ENCODE peak calls at places on chromosomes 5 and 9, in six cellular contexts. X is EH; F is HT1080; U is activated gamma-delta T cell treated with Interleukin-2 at 50 U/mL for 16 hours; P is HuH-7.5; K is stimulated activated CD8-positive, alpha-beta memory T cell treated with anti-CD3 and anti-CD28 coated beads, Interleukin-15, amount 100 ng/mL, for 1 hour. W is an unnamed sample.

GRCh38 chr5:109484597-109484996 is 74.8 kb upstream of the PJA2 start:
- DNase-seq in X (no peak), F (no peak), K (no peak), P (no peak), U (no peak), W (no peak)

GRCh38 chr5:60161340-60161934 is 267.9 kb upstream of the PDE4D start:
- DNase-seq in P (peak), K (no peak), U (no peak), X (peak), F (peak), W (no peak)

GRCh38 chr5:62340979-62341378 is 35.0 kb downstream of the KIF2A start:
- DNase-seq in K (no peak), P (no peak), X (no peak), U (no peak), F (no peak), W (no peak)

GRCh38 chr9:136021891-136022681 is 60.9 kb upstream of the UBAC1 start:
- DNase-seq in K (no peak), X (no peak), U (no peak), F (no peak), P (no peak), W (no peak)

GRCh38 chr5:37875051-37875787 is 35.4 kb upstream of the GDNF start:
- DNase-seq in P (no peak), X (peak), U (no peak), F (peak), K (no peak), W (no peak)

GRCh38 chr5:171445910-171446516 is 26.6 kb downstream of the FGF18 start:
- DNase-seq in K (no peak), F (no peak), P (no peak), X (peak), U (no peak), W (no peak)

GRCh38 chr5:38872826-38873225 is 27.0 kb downstream of the OSMR start:
- DNase-seq in F (no peak), P (no peak), U (no peak), K (no peak), X (no peak), W (no peak)

GRCh38 chr5:157870837-157871834 is 12.2 kb upstream of the CLINT1 start:
- DNase-seq in P (no peak), U (no peak), X (peak), F (peak), K (no peak), W (no peak)

GRCh38 chr5:20680718-20681302 is 692.8 kb upstream of the CDH18 start:
- DNase-seq in X (no peak), K (no peak), U (no peak), F (no peak), P (no peak), W (no peak)

GRCh38 chr5:132830436-132831094 is at the start of gene SHROOM1:
- DNase-seq in X (peak), F (peak), U (no peak), P (peak), K (no peak), W (peak)

GRCh38 chr9:20863910-20864309 is 167.5 kb downstream of the HACD4 start:
- DNase-seq in X (no peak), P (no peak), K (no peak), F (no peak), U (no peak), W (no peak)

GRCh38 chr9:16213781-16214515 is 656.5 kb downstream of the BNC2 start:
- DNase-seq in F (peak), P (no peak), X (peak), U (no peak), K (no peak), W (no peak)

GRCh38 chr5:120345947-120346346 is 118.2 kb upstream of the PRR16 start:
- DNase-seq in X (no peak), P (no peak), F (no peak), U (no peak), K (no peak), W (no peak)

GRCh38 chr5:59188415-59189225 is 605.7 kb downstream of the RAB3C start:
- DNase-seq in F (peak), P (peak), X (peak), U (peak), K (peak), W (peak)

GRCh38 chr5:140324041-140324833 is 21.3 kb upstream of the PFDN1 start:
- DNase-seq in U (no peak), X (peak), K (no peak), F (no peak), P (no peak), W (no peak)